ENCODE peak calls at places on chromosome 19, in eight cellular contexts. One of them, this sample, is unnamed.

GRCh38 chr19:7979559-7979958 is 25.9 kb downstream of the ELAVL1 start:
- DNase-seq in fibroblast of lung: no peak
- DNase-seq in IMR-90: no peak
- DNase-seq in endodermal cell: no peak
- DNase-seq in HCT116: no peak
- DNase-seq in GM23248: no peak
- DNase-seq in SK-N-SH: no peak
- DNase-seq in mammary epithelial cell: no peak
- DNase-seq in this sample: no peak

GRCh38 chr19:39144487-39145071 is 19.0 kb downstream of the PAK4 start:
- DNase-seq in GM23248: no peak
- DNase-seq in mammary epithelial cell: no peak
- DNase-seq in IMR-90: peak; percentile 22
- DNase-seq in endodermal cell: peak; percentile 72
- DNase-seq in fibroblast of lung: peak; percentile 42
- DNase-seq in SK-N-SH: peak; percentile 80
- DNase-seq in HCT116: no peak
- DNase-seq in this sample: peak; percentile 36

GRCh38 chr19:42313840-42314755 is 989 bp downstream of the TMEM145 start:
- DNase-seq in SK-N-SH: peak; percentile 34
- DNase-seq in fibroblast of lung: no peak
- DNase-seq in mammary epithelial cell: no peak
- DNase-seq in HCT116: no peak
- DNase-seq in endodermal cell: no peak
- DNase-seq in GM23248: no peak
- DNase-seq in IMR-90: no peak
- DNase-seq in this sample: no peak

GRCh38 chr19:29841559-29842367 is 30.0 kb downstream of the CCNE1 start:
- DNase-seq in HCT116: peak; percentile 78
- DNase-seq in mammary epithelial cell: peak; percentile 60
- DNase-seq in SK-N-SH: peak; percentile 56
- DNase-seq in GM23248: peak; percentile 31
- DNase-seq in IMR-90: peak; percentile 57
- DNase-seq in fibroblast of lung: no peak
- DNase-seq in endodermal cell: peak; percentile 82
- DNase-seq in this sample: peak; percentile 23

GRCh38 chr19:30046522-30046921 is 104.5 kb downstream of the URI1 start:
- DNase-seq in IMR-90: peak; percentile 1
- DNase-seq in endodermal cell: peak; percentile 67
- DNase-seq in mammary epithelial cell: no peak
- DNase-seq in GM23248: peak; percentile 29
- DNase-seq in HCT116: no peak
- DNase-seq in fibroblast of lung: no peak
- DNase-seq in SK-N-SH: peak; percentile 50
- DNase-seq in this sample: peak; percentile 4

GRCh38 chr19:55229145-55229788 is 704 bp upstream of the TMEM86B start:
- DNase-seq in fibroblast of lung: no peak
- DNase-seq in HCT116: no peak
- DNase-seq in mammary epithelial cell: no peak
- DNase-seq in SK-N-SH: no peak
- DNase-seq in IMR-90: no peak
- DNase-seq in GM23248: no peak
- DNase-seq in endodermal cell: no peak
- DNase-seq in this sample: no peak

GRCh38 chr19:46660008-46660517 is 919 bp downstream of the DACT3 start:
- DNase-seq in HCT116: no peak
- DNase-seq in SK-N-SH: peak; percentile 81
- DNase-seq in IMR-90: no peak
- DNase-seq in GM23248: peak; percentile 45
- DNase-seq in fibroblast of lung: no peak
- DNase-seq in mammary epithelial cell: no peak
- DNase-seq in endodermal cell: peak; percentile 86
- DNase-seq in this sample: no peak

GRCh38 chr19:41186971-41187883 is 5.8 kb upstream of the CYP2S1 start:
- DNase-seq in mammary epithelial cell: no peak
- DNase-seq in IMR-90: no peak
- DNase-seq in HCT116: no peak
- DNase-seq in fibroblast of lung: no peak
- DNase-seq in endodermal cell: peak; percentile 80
- DNase-seq in GM23248: no peak
- DNase-seq in SK-N-SH: no peak
- DNase-seq in this sample: no peak

GRCh38 chr19:46533085-46534081 is 37.7 kb upstream of the PNMA8B start:
- DNase-seq in endodermal cell: no peak
- DNase-seq in GM23248: no peak
- DNase-seq in fibroblast of lung: no peak
- DNase-seq in mammary epithelial cell: no peak
- DNase-seq in HCT116: no peak
- DNase-seq in IMR-90: no peak
- DNase-seq in SK-N-SH: peak; percentile 77
- DNase-seq in this sample: no peak

GRCh38 chr19:11066326-11066725 is 22.9 kb upstream of the LDLR start:
- DNase-seq in IMR-90: no peak
- DNase-seq in fibroblast of lung: no peak
- DNase-seq in HCT116: no peak
- DNase-seq in mammary epithelial cell: no peak
- DNase-seq in GM23248: no peak
- DNase-seq in SK-N-SH: no peak
- DNase-seq in endodermal cell: no peak
- DNase-seq in this sample: no peak

GRCh38 chr19:49337267-49338022 is 2.2 kb downstream of the CD37 start:
- DNase-seq in IMR-90: no peak
- DNase-seq in mammary epithelial cell: no peak
- DNase-seq in SK-N-SH: no peak
- DNase-seq in endodermal cell: peak; percentile 25
- DNase-seq in GM23248: no peak
- DNase-seq in fibroblast of lung: no peak
- DNase-seq in HCT116: no peak
- DNase-seq in this sample: no peak

GRCh38 chr19:3027981-3028304 is 1.1 kb downstream of the TLE2 start:
- DNase-seq in endodermal cell: no peak
- DNase-seq in IMR-90: no peak
- DNase-seq in SK-N-SH: no peak
- DNase-seq in mammary epithelial cell: no peak
- DNase-seq in fibroblast of lung: no peak
- DNase-seq in HCT116: no peak
- DNase-seq in GM23248: no peak
- DNase-seq in this sample: no peak

DNA sequence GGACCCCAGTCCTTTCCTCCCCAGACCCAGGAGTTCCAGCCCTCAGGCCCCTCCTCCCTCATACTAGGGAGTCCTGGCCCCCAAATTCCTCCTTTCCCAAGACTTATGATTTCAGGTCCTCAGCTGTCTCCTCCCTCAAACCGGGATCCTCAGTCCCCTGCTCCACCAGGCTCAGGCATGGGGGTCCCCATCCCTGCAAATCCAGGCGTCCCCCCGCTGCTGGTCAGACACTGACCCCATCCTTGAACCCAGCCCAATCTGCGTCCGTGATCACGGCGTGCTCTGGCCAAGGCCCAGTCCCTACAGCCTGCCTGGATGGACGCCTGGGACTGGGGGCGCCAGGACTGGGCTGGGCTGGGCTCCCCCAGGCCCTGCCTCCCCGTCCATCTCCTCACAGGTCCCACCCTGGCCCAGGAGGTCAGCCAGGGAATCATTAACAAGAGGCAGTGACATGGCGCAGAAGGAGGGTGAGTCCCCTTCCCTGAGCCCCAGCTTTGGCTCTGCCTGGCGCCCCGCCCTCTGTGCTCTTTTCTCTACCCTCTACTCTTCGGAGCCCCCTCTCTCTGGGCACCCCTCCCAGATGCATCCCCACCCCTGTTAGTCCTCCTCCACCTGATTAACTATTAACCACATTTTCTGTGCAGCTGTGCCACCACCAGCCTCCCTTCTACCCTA is 672 bp downstream of the HPN start:
- DNase-seq in SK-N-SH: no peak
- DNase-seq in mammary epithelial cell: no peak
- DNase-seq in endodermal cell: no peak
- DNase-seq in GM23248: no peak
- DNase-seq in fibroblast of lung: no peak
- DNase-seq in HCT116: no peak
- DNase-seq in IMR-90: no peak
- DNase-seq in this sample: no peak
- H3K4me3 ChIP-seq in SK-N-SH: no peak overlapping the region
- H3K4me3 ChIP-seq in mammary epithelial cell: no peak overlapping the region
- H3K4me3 ChIP-seq in endodermal cell: peak overlapping the region; percentile 68
- H3K4me3 ChIP-seq in GM23248: no peak overlapping the region
- H3K4me3 ChIP-seq in fibroblast of lung: no peak overlapping the region
- H3K4me3 ChIP-seq in HCT116: no peak overlapping the region
- H3K4me3 ChIP-seq in IMR-90: no peak overlapping the region
- H3K4me3 ChIP-seq in this sample: no peak overlapping the region

GRCh38 chr19:27765912-27766725 is 1446.8 kb downstream of the UQCRFS1 start:
- DNase-seq in HCT116: no peak
- DNase-seq in fibroblast of lung: no peak
- DNase-seq in endodermal cell: peak; percentile 4
- DNase-seq in GM23248: no peak
- DNase-seq in IMR-90: no peak
- DNase-seq in mammary epithelial cell: no peak
- DNase-seq in SK-N-SH: no peak
- DNase-seq in this sample: no peak

GRCh38 chr19:27764186-27764804 is 1448.7 kb downstream of the UQCRFS1 start:
- DNase-seq in fibroblast of lung: no peak
- DNase-seq in SK-N-SH: no peak
- DNase-seq in mammary epithelial cell: no peak
- DNase-seq in HCT116: no peak
- DNase-seq in GM23248: no peak
- DNase-seq in IMR-90: no peak
- DNase-seq in endodermal cell: peak; percentile 7
- DNase-seq in this sample: no peak

GRCh38 chr19:27767234-27767633 is 1445.7 kb downstream of the UQCRFS1 start:
- DNase-seq in IMR-90: no peak
- DNase-seq in mammary epithelial cell: no peak
- DNase-seq in SK-N-SH: no peak
- DNase-seq in HCT116: no peak
- DNase-seq in GM23248: no peak
- DNase-seq in fibroblast of lung: no peak
- DNase-seq in endodermal cell: no peak
- DNase-seq in this sample: no peak

GRCh38 chr19:27762933-27763332 is 1450.0 kb downstream of the UQCRFS1 start:
- DNase-seq in SK-N-SH: no peak
- DNase-seq in HCT116: no peak
- DNase-seq in mammary epithelial cell: no peak
- DNase-seq in IMR-90: no peak
- DNase-seq in GM23248: no peak
- DNase-seq in endodermal cell: peak; percentile 3
- DNase-seq in fibroblast of lung: no peak
- DNase-seq in this sample: no peak

DNA sequence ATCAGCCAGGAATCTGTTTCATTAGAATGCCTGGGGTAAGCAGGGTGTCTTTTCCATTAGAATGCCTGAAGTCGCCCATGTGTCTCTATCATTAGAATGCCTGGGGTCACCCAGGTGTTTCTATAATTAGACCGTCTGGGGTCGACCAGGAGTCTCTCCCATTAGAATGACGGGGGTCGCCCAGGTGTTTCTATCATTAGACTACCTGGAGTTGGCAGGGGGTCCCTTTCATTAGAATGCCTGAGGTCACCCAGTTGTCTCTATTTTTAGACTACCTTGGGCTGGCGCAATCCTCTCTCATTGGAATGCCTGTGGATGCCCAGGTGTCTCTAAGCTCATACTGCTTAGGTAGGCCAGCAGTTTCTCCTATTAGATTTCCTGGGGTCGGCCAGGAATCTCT is 1447.6 kb downstream of the UQCRFS1 start:
- DNase-seq in endodermal cell: no peak
- DNase-seq in SK-N-SH: no peak
- DNase-seq in IMR-90: no peak
- DNase-seq in GM23248: no peak
- DNase-seq in mammary epithelial cell: no peak
- DNase-seq in fibroblast of lung: no peak
- DNase-seq in HCT116: no peak
- DNase-seq in this sample: no peak
- H3K9ac ChIP-seq in endodermal cell: no peak overlapping the region
- H3K9ac ChIP-seq in SK-N-SH: no peak overlapping the region
- H3K9ac ChIP-seq in IMR-90: no peak overlapping the region
- H3K9ac ChIP-seq in GM23248: no peak overlapping the region
- H3K9ac ChIP-seq in mammary epithelial cell: no peak overlapping the region
- H3K9ac ChIP-seq in fibroblast of lung: no peak overlapping the region
- H3K9ac ChIP-seq in HCT116: no peak overlapping the region
- H3K9ac ChIP-seq in this sample: no peak overlapping the region

DNA sequence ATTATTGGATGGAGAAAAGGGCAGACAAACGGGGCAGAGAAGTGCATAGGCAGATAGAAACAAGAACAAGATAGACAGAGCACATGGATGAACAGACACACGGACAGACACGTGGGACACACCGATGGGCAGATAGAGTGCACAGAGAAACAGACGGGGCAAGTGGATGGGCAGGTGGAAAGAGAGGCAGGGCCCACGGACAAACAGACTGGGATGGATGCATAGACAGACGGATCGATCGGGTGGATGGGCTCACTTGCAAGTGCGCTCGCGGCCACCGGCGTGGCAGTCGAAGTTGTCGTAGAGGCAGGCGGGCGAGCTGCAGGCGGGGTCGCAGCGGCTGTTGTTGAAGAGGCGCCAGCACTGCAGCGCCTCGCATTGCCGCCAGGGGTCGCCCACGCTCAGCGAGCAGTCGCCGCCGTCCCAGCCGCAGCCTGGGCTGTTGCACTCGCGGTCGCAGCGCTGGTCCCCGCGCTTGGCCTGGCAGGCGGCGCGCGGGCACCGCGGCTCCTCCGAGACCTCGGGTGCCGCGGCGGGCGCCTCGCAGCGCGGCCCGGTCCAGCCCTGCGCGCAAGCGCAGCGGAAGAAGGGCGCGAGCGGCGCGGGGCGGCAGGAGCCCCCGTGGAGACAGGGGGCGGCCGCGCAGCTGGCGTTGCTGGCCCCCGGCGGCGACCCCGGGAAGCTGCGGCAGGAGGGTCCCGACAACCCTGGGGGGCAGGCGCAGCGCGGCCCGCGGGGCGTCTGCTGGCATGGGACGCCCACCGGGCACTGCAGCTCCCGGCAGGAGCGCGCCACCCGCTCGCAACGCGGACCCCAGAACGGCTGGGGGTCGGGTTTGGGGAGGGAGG is 23.3 kb downstream of the NOTCH3 start:
- DNase-seq in GM23248: peak; percentile 89
- DNase-seq in IMR-90: peak; percentile 64
- DNase-seq in SK-N-SH: peak; percentile 95
- DNase-seq in endodermal cell: peak; percentile 96
- DNase-seq in HCT116: no peak
- DNase-seq in mammary epithelial cell: peak; percentile 48
- DNase-seq in fibroblast of lung: peak; percentile 65
- DNase-seq in this sample: no peak
- H3K4me3 ChIP-seq in GM23248: peak overlapping the region; percentile 22
- H3K4me3 ChIP-seq in IMR-90: no peak overlapping the region
- H3K4me3 ChIP-seq in SK-N-SH: no peak overlapping the region
- H3K4me3 ChIP-seq in endodermal cell: no peak overlapping the region
- H3K4me3 ChIP-seq in HCT116: no peak overlapping the region
- H3K4me3 ChIP-seq in mammary epithelial cell: no peak overlapping the region
- H3K4me3 ChIP-seq in fibroblast of lung: no peak overlapping the region
- H3K4me3 ChIP-seq in this sample: peak overlapping the region; percentile 5

GRCh38 chr19:5749505-5749904 is 29.1 kb downstream of the CATSPERD start:
- DNase-seq in SK-N-SH: no peak
- DNase-seq in IMR-90: no peak
- DNase-seq in HCT116: no peak
- DNase-seq in endodermal cell: no peak
- DNase-seq in mammary epithelial cell: no peak
- DNase-seq in GM23248: no peak
- DNase-seq in fibroblast of lung: no peak
- DNase-seq in this sample: no peak

GRCh38 chr19:5753743-5754142 is 30.8 kb downstream of the PRR22 start:
- DNase-seq in endodermal cell: no peak
- DNase-seq in HCT116: no peak
- DNase-seq in IMR-90: no peak
- DNase-seq in mammary epithelial cell: no peak
- DNase-seq in GM23248: no peak
- DNase-seq in SK-N-SH: no peak
- DNase-seq in fibroblast of lung: no peak
- DNase-seq in this sample: no peak

GRCh38 chr19:5751709-5752108 is 31.3 kb downstream of the CATSPERD start:
- DNase-seq in mammary epithelial cell: no peak
- DNase-seq in IMR-90: no peak
- DNase-seq in HCT116: no peak
- DNase-seq in GM23248: no peak
- DNase-seq in SK-N-SH: no peak
- DNase-seq in fibroblast of lung: no peak
- DNase-seq in endodermal cell: no peak
- DNase-seq in this sample: no peak
- H3K9ac ChIP-seq in mammary epithelial cell: no peak overlapping the region
- H3K9ac ChIP-seq in IMR-90: no peak overlapping the region
- H3K9ac ChIP-seq in HCT116: no peak overlapping the region
- H3K9ac ChIP-seq in GM23248: no peak overlapping the region
- H3K9ac ChIP-seq in SK-N-SH: no peak overlapping the region
- H3K9ac ChIP-seq in fibroblast of lung: no peak overlapping the region
- H3K9ac ChIP-seq in endodermal cell: no peak overlapping the region
- H3K9ac ChIP-seq in this sample: no peak overlapping the region

This sample was measured in astrocyte.